ENCODE peak calls at places on chromosomes 4 and X, in six cellular contexts. Q, I, X, O, D and M are unnamed samples.

GRCh38 chr4:41448935-41449334 is 89.0 kb upstream of the LIMCH1 start:
- DNase-seq in Q (peak; percentile 55), I (peak; percentile 32), X (no peak), O (no peak), D (peak; percentile 28), M (peak; percentile 45)

GRCh38 chr4:20992002-20992401 is 291.7 kb downstream of the PACRGL start:
- DNase-seq in Q (no peak), I (no peak), X (no peak), O (no peak), D (no peak), M (no peak)

GRCh38 chrX:135432453-135432852 is 10.7 kb downstream of the SMIM10L2A start:
- DNase-seq in Q (no peak), I (no peak), X (no peak), O (no peak), D (no peak), M (no peak)

GRCh38 chr4:75724867-75725724 is 719 bp downstream of the USO1 start:
- DNase-seq in Q (peak; percentile 79), I (peak; percentile 82), X (peak; percentile 74), O (peak; percentile 47), D (peak; percentile 74), M (peak; percentile 73)

GRCh38 chr4:10096201-10096975 is 20.2 kb downstream of the WDR1 start:
- DNase-seq in Q (peak; percentile 60), I (peak; percentile 89), X (peak; percentile 63), O (peak; percentile 86), D (peak; percentile 75), M (peak; percentile 64)

GRCh38 chr4:189897667-189898066 is 43.0 kb upstream of the FRG1 start:
- DNase-seq in Q (no peak), I (no peak), X (no peak), O (no peak), D (no peak), M (no peak)

GRCh38 chr4:76738081-76738931 is 159.6 kb downstream of the SOWAHB start:
- DNase-seq in Q (no peak), I (peak; percentile 83), X (no peak), O (no peak), D (peak; percentile 45), M (no peak)

GRCh38 chr4:39698424-39699009 is 581 bp downstream of the UBE2K start:
- DNase-seq in Q (peak; percentile 63), I (peak; percentile 27), X (peak; percentile 32), O (peak; percentile 50), D (peak; percentile 44), M (peak; percentile 54)

GRCh38 chr4:7338876-7339623 is 95.7 kb downstream of the PSAPL1 start:
- DNase-seq in Q (no peak), I (no peak), X (no peak), O (no peak), D (no peak), M (no peak)

GRCh38 chr4:184636144-184636543 is 13.1 kb downstream of the CASP3 start:
- DNase-seq in Q (no peak), I (no peak), X (no peak), O (no peak), D (no peak), M (no peak)

GRCh38 chr4:184632842-184633241 is 16.4 kb downstream of the CASP3 start:
- DNase-seq in Q (no peak), I (no peak), X (no peak), O (no peak), D (no peak), M (no peak)

GRCh38 chr4:184641022-184641421 is 8.2 kb downstream of the CASP3 start:
- DNase-seq in Q (no peak), I (no peak), X (no peak), O (no peak), D (no peak), M (no peak)

GRCh38 chr4:184636897-184637296 is 12.3 kb downstream of the CASP3 start:
- DNase-seq in Q (no peak), I (no peak), X (no peak), O (no peak), D (no peak), M (no peak)

DNA sequence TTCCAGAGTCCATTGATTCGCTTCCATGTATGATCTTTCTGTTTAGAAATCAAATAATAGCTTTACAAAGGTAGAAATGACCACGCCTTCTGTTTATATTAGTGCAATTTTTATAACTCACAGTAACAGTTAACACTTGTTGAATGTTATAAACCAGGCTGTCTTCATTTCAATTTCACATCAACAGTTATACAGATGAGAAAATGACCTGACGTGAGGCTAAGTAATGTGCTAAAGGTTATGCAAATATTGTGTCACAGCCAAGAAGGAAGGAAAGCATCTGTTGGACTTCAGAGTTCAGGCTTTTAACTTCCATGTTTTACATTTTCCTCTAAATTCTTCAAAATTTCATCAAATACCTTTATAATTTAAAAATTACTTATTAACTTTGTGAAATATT is 13.9 kb downstream of the CASP3 start:
- DNase-seq in Q (no peak), I (peak; percentile 36), X (no peak), O (no peak), D (no peak), M (no peak)
- H3K36me3 ChIP-seq in Q (peaks cover 65% of the 10 kb centered on the region), I (peaks cover 35% of the 10 kb centered on the region), X (peaks cover 76% of the 10 kb centered on the region), O (peaks cover 32% of the 10 kb centered on the region), D (peaks cover 66% of the 10 kb centered on the region), M (peaks cover 22% of the 10 kb centered on the region)

GRCh38 chr4:173530326-173531062 is 465 bp upstream of the HAND2 start:
- DNase-seq in Q (no peak), I (peak; percentile 41), X (no peak), O (no peak), D (no peak), M (no peak)
- H3K4me1 ChIP-seq in Q (no peaks in the 10 kb centered on the region), I (peaks cover 13% of the 10 kb centered on the region), X (peaks cover 18% of the 10 kb centered on the region), O (peaks cover 11% of the 10 kb centered on the region), D (peaks cover 24% of the 10 kb centered on the region), M (no peaks in the 10 kb centered on the region)

GRCh38 chrX:16739574-16739973 is 20.2 kb downstream of the SYAP1 start:
- DNase-seq in Q (no peak), I (peak; percentile 46), X (no peak), O (no peak), D (no peak), M (no peak)

GRCh38 chrX:16733013-16733412 is 13.6 kb downstream of the SYAP1 start:
- DNase-seq in Q (no peak), I (no peak), X (no peak), O (no peak), D (no peak), M (no peak)

GRCh38 chrX:16737024-16737423 is 17.6 kb downstream of the SYAP1 start:
- DNase-seq in Q (no peak), I (no peak), X (no peak), O (no peak), D (no peak), M (no peak)
- H3K36me3 ChIP-seq in Q (peaks cover 26% of the 10 kb centered on the region), I (peaks cover 30% of the 10 kb centered on the region), X (peaks cover 63% of the 10 kb centered on the region), O (peaks cover 7% of the 10 kb centered on the region), D (peaks cover 58% of the 10 kb centered on the region), M (peaks cover 11% of the 10 kb centered on the region)

DNA sequence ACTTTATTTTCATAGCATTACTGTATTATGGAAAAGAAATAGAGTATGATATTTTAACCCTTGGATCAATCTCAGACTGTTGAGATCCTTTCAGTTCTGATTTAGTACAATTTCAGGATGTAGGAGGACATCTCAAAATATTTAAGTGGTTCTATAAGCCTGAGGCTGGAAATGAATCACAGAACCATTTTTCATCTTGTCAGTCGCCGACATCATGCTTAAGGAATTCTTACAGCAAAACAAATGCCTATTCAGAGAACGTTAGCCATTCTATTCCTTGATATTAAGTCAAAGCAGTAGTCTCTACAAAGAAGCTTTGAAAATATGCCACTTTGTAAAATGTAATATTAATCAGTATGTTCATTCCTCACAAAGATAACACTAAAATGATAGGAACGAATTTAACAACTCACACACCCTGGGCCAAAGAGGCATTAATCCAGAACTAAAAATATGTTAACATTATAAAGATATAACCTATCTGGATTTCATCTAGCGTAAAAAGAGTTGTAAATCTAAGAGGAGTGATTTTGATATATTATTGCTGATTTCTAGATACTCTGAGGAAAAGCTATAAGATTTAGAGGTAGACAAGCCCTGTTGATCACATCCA is 152.0 kb downstream of the GASK1B start:
- DNase-seq in Q (no peak), I (peak; percentile 85), X (no peak), O (no peak), D (no peak), M (no peak)
- H3K4me1 ChIP-seq in Q (no peaks in the 10 kb centered on the region), I (peaks cover 3% of the 10 kb centered on the region), X (no peaks in the 10 kb centered on the region), O (no peaks in the 10 kb centered on the region), D (peaks cover 14% of the 10 kb centered on the region), M (peaks cover 10% of the 10 kb centered on the region)

GRCh38 chr4:183670251-183670650 is 11.2 kb downstream of the TRAPPC11 start:
- DNase-seq in Q (no peak), I (no peak), X (no peak), O (no peak), D (no peak), M (no peak)

GRCh38 chr4:183674153-183674552 is 15.1 kb downstream of the TRAPPC11 start:
- DNase-seq in Q (no peak), I (peak; percentile 7), X (no peak), O (no peak), D (no peak), M (no peak)

GRCh38 chr4:183681119-183681518 is 22.0 kb downstream of the TRAPPC11 start:
- DNase-seq in Q (no peak), I (no peak), X (no peak), O (no peak), D (no peak), M (no peak)

DNA sequence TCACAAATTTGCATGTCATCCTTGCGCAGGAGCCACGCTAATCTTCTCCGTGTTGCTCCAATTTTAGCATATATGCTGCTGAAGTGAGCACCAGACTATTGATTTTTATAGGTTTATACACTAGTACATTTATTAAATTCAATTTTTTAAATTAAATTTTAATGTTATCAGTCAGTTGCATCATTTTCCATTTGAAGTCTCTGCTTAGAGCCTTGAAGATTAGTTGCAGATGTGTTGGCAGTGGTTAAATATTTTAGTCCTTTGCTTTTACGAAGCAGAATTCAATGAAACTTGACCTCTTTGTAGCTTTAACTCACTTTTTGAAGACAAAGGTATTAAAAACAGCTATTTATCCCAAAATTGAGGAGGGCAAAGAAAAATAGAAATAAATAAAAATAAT is 16.5 kb downstream of the TRAPPC11 start:
- DNase-seq in Q (no peak), I (no peak), X (no peak), O (no peak), D (no peak), M (no peak)
- H3K36me3 ChIP-seq in Q (peaks cover 35% of the 10 kb centered on the region), I (peaks cover 38% of the 10 kb centered on the region), X (peaks cover 80% of the 10 kb centered on the region), O (peaks cover 4% of the 10 kb centered on the region), D (peaks cover 76% of the 10 kb centered on the region), M (peaks cover 7% of the 10 kb centered on the region)

GRCh38 chrX:116930311-116930710 is 467.5 kb upstream of the CT83 start:
- DNase-seq in Q (no peak), I (no peak), X (no peak), O (no peak), D (no peak), M (no peak)
- H3K4me1 ChIP-seq in Q (no peaks in the 10 kb centered on the region), I (peaks cover 4% of the 10 kb centered on the region), X (no peaks in the 10 kb centered on the region), O (no peaks in the 10 kb centered on the region), D (no peaks in the 10 kb centered on the region), M (no peaks in the 10 kb centered on the region)

DNA sequence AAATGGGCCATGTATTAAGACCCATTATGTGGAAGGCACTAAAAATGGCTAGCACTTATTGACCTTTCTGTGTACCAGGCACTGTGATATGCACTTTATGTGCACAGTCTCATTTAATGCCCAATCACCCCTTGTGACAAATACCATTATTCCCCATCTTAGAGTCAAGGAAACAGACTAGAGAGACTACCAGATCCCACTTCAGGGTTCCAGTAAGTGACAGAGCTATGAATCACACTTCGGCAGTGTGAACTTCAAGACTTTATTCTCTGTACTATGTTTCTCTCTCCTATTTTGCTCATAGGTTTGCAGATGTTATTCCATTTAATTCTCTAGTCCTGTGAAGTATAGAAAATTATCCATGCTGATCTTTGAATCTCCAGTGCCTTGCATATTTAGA is 107.0 kb downstream of the NFKB1 start:
- DNase-seq in Q (no peak), I (no peak), X (no peak), O (no peak), D (no peak), M (no peak)
- H3K36me3 ChIP-seq in Q (peaks cover 80% of the 10 kb centered on the region), I (peaks cover 47% of the 10 kb centered on the region), X (peaks cover 99% of the 10 kb centered on the region), O (peaks cover 54% of the 10 kb centered on the region), D (peaks cover 90% of the 10 kb centered on the region), M (peaks cover 33% of the 10 kb centered on the region)